ENCODE peak calls at places on chromosome 1, in nine cellular contexts. O, K, Y, W, D, H, E, L and T are unnamed samples.

GRCh38 chr1:17059391-17060128 is 5.7 kb upstream of the SDHB start:
- DNase-seq in O (peak; percentile 82), K (peak; percentile 44), Y (no peak), W (peak; percentile 83), D (peak; percentile 41), H (peak; percentile 62), E (peak; percentile 80), L (peak; percentile 35), T (no peak)

GRCh38 chr1:47623174-47623940 is 185.5 kb downstream of the FOXD2 start:
- DNase-seq in O (no peak), K (no peak), Y (no peak), W (no peak), D (no peak), H (peak; percentile 21), E (no peak), L (no peak), T (no peak)

GRCh38 chr1:194062962-194063361 is 876.5 kb upstream of the B3GALT2 start:
- DNase-seq in O (no peak), K (no peak), Y (no peak), W (no peak), D (no peak), H (no peak), E (peak; percentile 20), L (no peak), T (no peak)

GRCh38 chr1:15411593-15412487 is 2.2 kb downstream of the EFHD2 start:
- DNase-seq in O (peak; percentile 80), K (no peak), Y (no peak), W (no peak), D (no peak), H (peak; percentile 82), E (peak; percentile 64), L (no peak), T (peak; percentile 51)

GRCh38 chr1:232806071-232806510 is 875 bp downstream of the MAP10 start:
- DNase-seq in O (no peak), K (no peak), Y (no peak), W (peak; percentile 72), D (no peak), H (no peak), E (no peak), L (no peak), T (no peak)

GRCh38 chr1:230752407-230752806 is 5.2 kb downstream of the CAPN9 start:
- DNase-seq in O (peak; percentile 87), K (no peak), Y (no peak), W (no peak), D (no peak), H (no peak), E (peak; percentile 84), L (no peak), T (no peak)

GRCh38 chr1:7375329-7375728 is 395.8 kb upstream of the VAMP3 start:
- DNase-seq in O (peak; percentile 23), K (no peak), Y (no peak), W (no peak), D (no peak), H (no peak), E (no peak), L (no peak), T (no peak)

GRCh38 chr1:222928212-222928611 is 113.4 kb downstream of the DISP1 start:
- DNase-seq in O (peak; percentile 69), K (peak; percentile 61), Y (peak; percentile 32), W (peak; percentile 73), D (no peak), H (no peak), E (peak; percentile 50), L (no peak), T (peak; percentile 39)

GRCh38 chr1:174652496-174653280 is 204.9 kb downstream of the GPR52 start:
- DNase-seq in O (no peak), K (no peak), Y (no peak), W (no peak), D (no peak), H (no peak), E (no peak), L (no peak), T (no peak)

GRCh38 chr1:247935781-247936180 is 11.1 kb downstream of the OR2AJ1 start:
- DNase-seq in O (no peak), K (no peak), Y (no peak), W (no peak), D (no peak), H (no peak), E (no peak), L (no peak), T (no peak)

GRCh38 chr1:1088036-1088800 is 14.1 kb upstream of the RNF223 start:
- DNase-seq in O (peak; percentile 43), K (no peak), Y (no peak), W (peak; percentile 40), D (no peak), H (peak; percentile 45), E (no peak), L (no peak), T (no peak)

GRCh38 chr1:59028052-59028451 is 244.2 kb upstream of the JUN start:
- DNase-seq in O (no peak), K (no peak), Y (no peak), W (no peak), D (no peak), H (no peak), E (peak; percentile 54), L (no peak), T (no peak)